ENCODE peak calls at places on chromosomes 6 and 20, in four cellular contexts. P is stimulated activated CD4-positive, alpha-beta T cell treated with anti-CD3 and anti-CD28 coated beads, Interleukin-15, amount 100 ng/mL, for 48 hours; X is substantia nigra; E is EL. Z is an unnamed sample.
A peak's percentile ranks its signal among the peaks of the same experiment; 100 is the strongest.

GRCh38 chr20:38724603-38725457 is 544 bp downstream of the SLC32A1 start:
- DNase-seq in P (no peak), X (no peak), E (no peak), Z (no peak)

GRCh38 chr6:106510090-106510970 is 119.0 kb downstream of the RTN4IP1 start:
- DNase-seq in P (peak; percentile 57), X (no peak), E (peak; percentile 51), Z (no peak)

GRCh38 chr6:134247271-134247833 is 70.6 kb downstream of the SGK1 start:
- DNase-seq in P (peak; percentile 52), X (no peak), E (no peak), Z (no peak)

GRCh38 chr6:93036835-93037234 is 382.5 kb downstream of the EPHA7 start:
- DNase-seq in P (no peak), X (no peak), E (no peak), Z (peak; percentile 4)

GRCh38 chr20:43721429-43722152 is 5.2 kb downstream of the GTSF1L start:
- DNase-seq in P (no peak), X (no peak), E (no peak), Z (no peak)

GRCh38 chr6:128710305-128710704 is 172.6 kb upstream of the LAMA2 start:
- DNase-seq in P (no peak), X (no peak), E (peak; percentile 53), Z (no peak)

GRCh38 chr6:108699290-108700041 is 138.7 kb downstream of the FOXO3 start:
- DNase-seq in P (no peak), X (no peak), E (no peak), Z (no peak)

GRCh38 chr20:46028772-46029371 is at the start of gene SLC12A5:
- DNase-seq in P (no peak), X (no peak), E (no peak), Z (no peak)

GRCh38 chr6:39496951-39497350 is 174.4 kb upstream of the KCNK16 start:
- DNase-seq in P (no peak), X (no peak), E (no peak), Z (no peak)

GRCh38 chr20:3494218-3494617 is 23.4 kb downstream of the ATRN start:
- DNase-seq in P (no peak), X (no peak), E (no peak), Z (no peak)

GRCh38 chr6:134689177-134689576 is 260.7 kb downstream of the ALDH8A1 start:
- DNase-seq in P (no peak), X (peak; percentile 15), E (no peak), Z (no peak)

GRCh38 chr6:89007209-89008001 is 44.0 kb upstream of the RNGTT start:
- DNase-seq in P (no peak), X (no peak), E (no peak), Z (no peak)

GRCh38 chr20:42788707-42789106 is 401.0 kb downstream of the PTPRT start:
- DNase-seq in P (no peak), X (no peak), E (no peak), Z (no peak)

GRCh38 chr6:82094166-82094806 is 153.3 kb downstream of the IBTK start:
- DNase-seq in P (no peak), X (no peak), E (no peak), Z (no peak)

GRCh38 chr6:56400273-56400672 is 152.9 kb upstream of the COL21A1 start:
- DNase-seq in P (no peak), X (no peak), E (no peak), Z (no peak)

GRCh38 chr6:99967052-99967451 is 27.0 kb downstream of the MCHR2 start:
- DNase-seq in P (no peak), X (no peak), E (no peak), Z (no peak)

GRCh38 chr6:5478380-5478779 is 217.1 kb downstream of the FARS2 start:
- DNase-seq in P (no peak), X (no peak), E (no peak), Z (no peak)

GRCh38 chr20:58787211-58788067 is 63.3 kb downstream of the GNAS-AS1 start:
- DNase-seq in P (no peak), X (no peak), E (no peak), Z (no peak)

Z was measured in RKO.